ENCODE peak calls at places on chromosomes 12 and 14, in five cellular contexts. F, M, L, O and U are unnamed samples. For H3K4me1, the result is how much of the 10 kb centered on the place peaks cover.

GRCh38 chr14:33788116-33788515 is 162.8 kb downstream of the EGLN3 start:
- DNase-seq in M (no peak), F (no peak), L (no peak), O (no peak), U (no peak)

GRCh38 chr12:119783787-119784186 is 93.3 kb downstream of the CIT start:
- DNase-seq in L (no peak), F (no peak), O (no peak), M (no peak), U (no peak)

GRCh38 chr14:50335389-50335788 is 23.3 kb downstream of the DMAC2L start:
- DNase-seq in F (no peak), O (no peak), L (no peak), M (peak), U (no peak)

GRCh38 chr14:35336171-35337073 is 44.2 kb downstream of the PSMA6 start:
- DNase-seq in M (peak), O (peak), L (no peak), F (peak), U (peak)

GRCh38 chr14:35747379-35747778 is 61.7 kb downstream of the RALGAPA1 start:
- DNase-seq in M (peak), F (no peak), L (no peak), O (no peak), U (no peak)

GRCh38 chr14:33570717-33571058 is 380.2 kb downstream of the EGLN3 start:
- DNase-seq in M (no peak), L (no peak), O (no peak), F (no peak), U (no peak)

GRCh38 chr12:45248095-45248494 is 32.2 kb downstream of the ANO6 start:
- DNase-seq in M (no peak), L (no peak), O (no peak), F (no peak), U (no peak)

GRCh38 chr14:69701269-69701668 is 65.7 kb upstream of the SRSF5 start:
- DNase-seq in O (no peak), M (no peak), L (no peak), F (no peak), U (no peak)

GRCh38 chr12:118981285-118982201 is at the start of gene SRRM4:
- DNase-seq in F (no peak), L (no peak), M (no peak), O (peak), U (no peak)

GRCh38 chr14:67426161-67426560 is 14.2 kb upstream of the PLEK2 start:
- DNase-seq in F (no peak), O (no peak), M (no peak), L (no peak), U (no peak)

GRCh38 chr14:54981698-54982097 is 45.2 kb downstream of the WDHD1 start:
- DNase-seq in L (no peak), O (no peak), F (no peak), M (peak), U (no peak)

GRCh38 chr12:112386726-112387125 is 4.5 kb upstream of the HECTD4 start:
- DNase-seq in L (no peak), O (no peak), M (peak), F (no peak), U (no peak)

GRCh38 chr14:99593971-99594841 is 9.8 kb downstream of the CCDC85C start:
- DNase-seq in F (no peak), O (no peak), L (no peak), M (no peak), U (no peak)

GRCh38 chr14:24630872-24631477 is 3.0 kb downstream of the GZMB start:
- DNase-seq in L (no peak), F (no peak), M (peak), O (peak), U (peak)

GRCh38 chr12:19779393-19780056 is 340.2 kb downstream of the AEBP2 start:
- DNase-seq in M (no peak), O (no peak), F (peak), L (no peak), U (no peak)

GRCh38 chr12:52195065-52195730 is 3.4 kb upstream of the KRT80 start:
- DNase-seq in M (no peak), L (no peak), O (no peak), F (no peak), U (no peak)

GRCh38 chr12:52390739-52391617 is 5.5 kb upstream of the KRT84 start:
- DNase-seq in O (no peak), F (peak), L (peak), M (no peak), U (no peak)

GRCh38 chr14:67359319-67359774 is 257 bp downstream of the ATP6V1D start:
- DNase-seq in L (no peak), F (no peak), M (peak), O (peak), U (no peak)

GRCh38 chr12:89225808-89226368 is 126.4 kb downstream of the DUSP6 start:
- DNase-seq in M (peak), O (no peak), F (no peak), L (peak), U (peak)

GRCh38 chr14:65637780-65638179 is 225.2 kb downstream of the FUT8 start:
- DNase-seq in M (no peak), O (no peak), F (no peak), L (no peak), U (peak)

GRCh38 chr12:52522346-52523011 is 2.3 kb upstream of the KRT5 start:
- DNase-seq in M (no peak), O (no peak), F (no peak), L (peak), U (peak)

GRCh38 chr14:49641697-49642129 is 6.7 kb upstream of the DNAAF2 start:
- DNase-seq in O (no peak), M (peak), F (no peak), L (no peak), U (no peak)

GRCh38 chr14:97382616-97383226 is 585.5 kb downstream of the VRK1 start:
- DNase-seq in M (no peak), L (no peak), O (no peak), F (no peak), U (no peak)

GRCh38 chr14:74062809-74063150 is 21.5 kb downstream of the ALDH6A1 start:
- DNase-seq in O (no peak), F (no peak), M (no peak), L (no peak), U (peak)

GRCh38 chr12:106642991-106643390 is 60.2 kb downstream of the RFX4 start:
- DNase-seq in F (no peak), M (no peak), L (no peak), O (no peak), U (no peak)

GRCh38 chr12:31005944-31006361 is 67.7 kb upstream of the DDX11 start:
- DNase-seq in F (no peak), L (peak), M (peak), O (peak), U (peak)

GRCh38 chr12:51905507-51906438 is 1.5 kb upstream of the ACVRL1 start:
- DNase-seq in L (no peak), M (peak), O (peak), F (peak), U (no peak)

GRCh38 chr12:120618954-120619615 is 21.3 kb upstream of the CABP1 start:
- DNase-seq in F (no peak), M (no peak), L (no peak), O (no peak), U (no peak)

GRCh38 chr12:101803978-101804377 is 26.8 kb downstream of the GNPTAB start:
- DNase-seq in L (no peak), F (no peak), M (no peak), O (no peak), U (no peak)

DNA sequence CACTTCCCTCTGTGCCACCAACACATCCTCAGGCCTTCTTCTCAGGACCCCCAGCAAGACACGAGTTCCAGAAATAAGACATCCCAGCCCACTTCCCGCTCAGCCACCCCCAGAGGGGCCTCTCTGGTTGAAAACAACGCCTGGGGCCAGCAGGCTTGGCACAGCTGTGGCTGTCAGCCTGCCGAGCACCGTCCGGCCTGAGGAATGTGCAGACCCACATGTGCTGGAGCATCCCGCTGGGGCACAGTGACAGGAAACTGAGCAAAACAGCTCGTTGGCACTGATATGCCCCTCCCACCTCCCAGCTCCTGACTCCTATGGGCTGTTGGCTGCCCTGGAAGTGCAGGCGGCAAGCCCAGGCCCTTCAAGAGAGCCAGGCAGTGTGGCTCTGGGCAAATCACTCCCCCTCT is 1.4 kb downstream of the SYNE3 start:
- DNase-seq in F (peak), M (no peak), L (no peak), O (peak), U (no peak)
- H3K4me1 ChIP-seq in F (under half), M (under half), L (under half), O (half or more), U (under half)

GRCh38 chr14:22551597-22551982 is 37.4 kb downstream of the DAD1 start:
- DNase-seq in M (no peak), L (no peak), F (no peak), O (no peak), U (no peak)

GRCh38 chr14:22547309-22547947 is 41.6 kb downstream of the DAD1 start:
- DNase-seq in O (no peak), L (no peak), F (peak), M (no peak), U (no peak)

GRCh38 chr14:22549981-22550670 is 38.9 kb downstream of the DAD1 start:
- DNase-seq in O (no peak), M (no peak), F (no peak), L (no peak), U (no peak)

GRCh38 chr14:22547948-22548750 is 40.9 kb downstream of the DAD1 start:
- DNase-seq in M (no peak), O (no peak), F (no peak), L (no peak), U (no peak)

GRCh38 chr14:22549304-22549962 is 39.6 kb downstream of the DAD1 start:
- DNase-seq in F (no peak), M (no peak), O (no peak), L (no peak), U (no peak)
- H3K27ac ChIP-seq in F (no peak), M (no peak), O (peak), L (no peak), U (no peak)

GRCh38 chr14:72525087-72525909 is 368.6 kb downstream of the DPF3 start:
- DNase-seq in M (no peak), F (no peak), L (no peak), O (no peak), U (no peak)
- H3K4me1 ChIP-seq in M (under half), F (under half), L (under half), O (under half), U (under half)

GRCh38 chr12:125185740-125186470 is 120.7 kb downstream of the AACS start:
- DNase-seq in O (peak), L (peak), F (peak), M (peak), U (no peak)
- H3K27ac ChIP-seq in O (no peak), L (peak), F (no peak), M (no peak), U (no peak)

DNA sequence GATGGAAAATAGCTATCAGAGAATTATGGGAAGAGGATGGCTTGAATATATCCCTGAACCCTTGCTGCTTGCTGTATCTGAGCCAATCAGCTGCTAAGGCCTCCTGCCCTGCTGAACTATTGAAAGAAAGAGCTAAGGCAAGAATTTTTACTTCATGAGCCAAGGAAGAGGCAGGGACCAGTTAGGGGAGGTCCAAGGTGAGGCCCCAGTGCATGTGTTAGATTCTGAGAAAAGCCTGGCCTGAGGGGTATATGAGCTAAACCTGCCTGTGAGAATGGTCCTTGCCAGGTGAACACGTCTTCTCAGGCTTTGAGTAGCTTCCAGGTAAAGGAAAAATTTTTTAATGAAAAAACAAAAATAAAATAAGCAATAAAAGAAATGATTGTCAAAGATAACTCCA is 218.0 kb downstream of the SYT1 start:
- DNase-seq in F (no peak), O (no peak), L (no peak), M (no peak), U (no peak)
- H3K4me1 ChIP-seq in F (under half), O (under half), L (under half), M (under half), U (under half)

DNA sequence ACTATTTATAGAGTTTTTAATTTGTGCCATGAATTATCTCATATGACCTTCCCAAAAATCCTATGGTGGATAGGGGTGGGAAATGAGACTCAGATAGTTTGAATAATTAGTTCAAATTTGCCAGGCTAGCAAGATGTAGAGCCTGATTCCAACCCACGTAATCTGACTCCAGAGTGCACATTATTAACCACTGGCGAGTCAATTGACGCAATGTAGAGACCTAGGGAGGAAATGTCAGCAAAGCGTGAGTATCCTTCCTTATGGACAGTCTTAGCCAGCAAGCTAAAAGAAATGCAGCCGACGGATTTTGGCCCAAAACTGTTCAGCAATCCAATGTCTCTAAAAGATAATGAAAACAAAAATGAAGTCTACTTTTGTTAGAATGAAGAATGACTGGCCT is 193.3 kb upstream of the KRR1 start:
- DNase-seq in M (peak), L (peak), F (no peak), O (no peak), U (no peak)
- H3K27ac ChIP-seq in M (no peak), L (peak), F (no peak), O (peak), U (no peak)

DNA sequence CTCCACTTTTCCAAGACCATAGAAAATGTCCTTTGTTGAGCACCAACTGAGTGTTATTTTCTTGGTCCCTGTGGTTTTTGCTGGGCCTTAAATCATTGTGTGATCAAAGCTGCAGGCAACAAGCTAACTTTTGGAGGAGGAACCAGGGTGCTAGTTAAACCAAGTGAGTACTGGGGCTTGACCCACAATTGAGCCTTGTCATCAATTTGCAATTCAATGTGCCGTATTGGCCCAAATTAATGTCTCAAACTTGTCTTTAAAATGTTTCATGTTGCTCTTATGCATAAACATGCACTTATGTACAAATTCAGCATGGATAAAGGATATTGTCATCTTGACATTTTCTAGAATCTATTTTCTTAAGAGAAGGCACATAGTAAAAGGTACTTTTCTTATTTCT is 62.3 kb downstream of the DAD1 start:
- DNase-seq in F (no peak), M (no peak), O (no peak), L (no peak), U (no peak)
- H3K4me1 ChIP-seq in F (under half), M (under half), O (under half), L (under half), U (under half)

GRCh38 chr12:6277982-6278438 is 32.5 kb upstream of the PLEKHG6 start:
- DNase-seq in F (no peak), O (peak), L (no peak), M (no peak), U (peak)

GRCh38 chr12:6275609-6276246 is 34.8 kb upstream of the PLEKHG6 start:
- DNase-seq in F (no peak), M (no peak), O (no peak), L (no peak), U (no peak)

GRCh38 chr12:6278439-6279255 is 31.8 kb upstream of the PLEKHG6 start:
- DNase-seq in O (peak), M (peak), F (peak), L (no peak), U (peak)

GRCh38 chr12:6276247-6276887 is 34.1 kb upstream of the PLEKHG6 start:
- DNase-seq in L (no peak), F (no peak), M (no peak), O (no peak), U (no peak)

DNA sequence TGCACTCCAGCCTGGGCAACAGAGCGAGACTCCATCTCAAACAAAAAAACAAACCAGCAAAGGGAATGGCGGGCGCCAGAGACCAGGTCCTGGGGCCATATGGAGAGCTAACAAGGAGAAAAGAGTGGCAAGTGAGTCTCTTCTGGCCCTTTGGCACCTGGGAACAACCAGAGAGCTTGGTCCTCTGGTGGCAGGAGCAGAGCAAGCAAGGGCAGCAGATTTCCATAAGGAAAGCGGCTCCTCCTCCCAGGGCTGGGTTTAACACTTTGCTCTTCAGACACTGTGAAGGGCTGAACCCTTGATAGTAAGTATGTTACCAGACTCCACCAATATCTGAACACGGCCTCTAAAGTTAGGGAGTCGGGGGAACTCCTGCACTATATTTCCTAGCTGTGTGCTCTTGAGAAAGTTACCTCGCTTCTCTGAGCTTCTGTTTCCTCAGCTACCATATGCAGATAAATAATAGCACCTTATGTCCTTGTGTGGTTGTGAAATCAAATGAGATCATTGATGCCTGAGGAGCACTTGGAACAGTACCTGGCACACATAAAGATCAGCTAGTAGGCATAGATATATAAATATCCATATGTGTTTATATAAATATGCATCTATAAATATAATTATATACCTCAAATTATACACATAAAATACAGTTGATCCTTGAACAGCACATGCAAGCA is 33.4 kb upstream of the PLEKHG6 start:
- DNase-seq in L (no peak), O (no peak), M (no peak), F (no peak), U (peak)
- H3K27ac ChIP-seq in L (peak), O (no peak), M (no peak), F (no peak), U (peak)